ENCODE peak calls at places on chromosomes 7 and 10, in ten cellular contexts. E is NCI-H510A; L is pancreas; Z is CD8-positive, alpha-beta T cell; T is iPS DF 6.9; U is HT-29; A is activated T-cell treated with anti-CD3 and anti-CD28 coated beads for 1 hour; O is EH; G is fibroblast of the aortic adventitia; Q is A172. B is an unnamed sample.

GRCh38 chr10:132133005-132133404 is 53.7 kb upstream of the DPYSL4 start:
- DNase-seq in A (no peak), T (no peak), L (peak; percentile 61), U (no peak), G (no peak), E (no peak), Z (no peak), Q (no peak), O (peak; percentile 35), B (no peak)

GRCh38 chr7:27078616-27079233 is 17.1 kb downstream of the HOXA1 start:
- DNase-seq in Z (no peak), U (no peak), Q (no peak), A (no peak), G (no peak), E (no peak), T (no peak), O (no peak), L (no peak), B (no peak)

GRCh38 chr7:152521420-152522337 is 85.9 kb upstream of the KMT2C start:
- DNase-seq in Z (no peak), U (no peak), T (no peak), Q (peak; percentile 33), L (peak; percentile 30), O (no peak), A (no peak), E (no peak), G (peak; percentile 40), B (no peak)

GRCh38 chr7:140655511-140656408 is 15.1 kb upstream of the DENND2A start:
- DNase-seq in O (no peak), A (no peak), T (no peak), L (no peak), Q (no peak), G (no peak), E (no peak), Z (no peak), U (no peak), B (no peak)

GRCh38 chr10:28300027-28300426 is 2.8 kb downstream of the MPP7 start:
- DNase-seq in L (no peak), A (no peak), Q (no peak), O (no peak), T (no peak), E (no peak), U (no peak), Z (peak; percentile 43), G (no peak), B (no peak)

GRCh38 chr7:122136033-122136432 is 8.0 kb downstream of the AASS start:
- DNase-seq in O (peak; percentile 14), L (no peak), Q (no peak), Z (no peak), T (no peak), G (peak; percentile 39), A (no peak), U (no peak), E (no peak), B (peak; percentile 23)

GRCh38 chr7:16616542-16616941 is 29.0 kb downstream of the ANKMY2 start:
- DNase-seq in L (peak; percentile 52), O (no peak), T (no peak), U (no peak), Q (no peak), Z (no peak), A (no peak), E (no peak), G (no peak), B (no peak)

GRCh38 chr7:122684504-122684903 is 14.4 kb downstream of the RNF133 start:
- DNase-seq in U (no peak), E (no peak), T (no peak), G (no peak), O (no peak), A (no peak), Q (no peak), Z (no peak), L (no peak), B (no peak)

GRCh38 chr10:124001391-124002260 is 91.8 kb downstream of the CHST15 start:
- DNase-seq in O (no peak), U (no peak), A (no peak), Z (no peak), G (no peak), L (no peak), T (no peak), E (no peak), Q (no peak), B (no peak)

GRCh38 chr7:151249732-151250072 is 1.2 kb upstream of the SMARCD3 start:
- DNase-seq in Z (no peak), O (peak; percentile 77), U (no peak), Q (peak; percentile 48), E (no peak), T (no peak), A (no peak), G (peak; percentile 62), L (no peak), B (peak; percentile 65)

GRCh38 chr7:69635572-69636190 is 37.4 kb downstream of the AUTS2 start:
- DNase-seq in T (no peak), A (no peak), U (no peak), O (no peak), Z (no peak), G (peak; percentile 41), L (no peak), Q (no peak), E (no peak), B (no peak)

GRCh38 chr10:59623823-59624535 is 85.7 kb downstream of the SLC16A9 start:
- DNase-seq in G (peak; percentile 60), E (no peak), L (no peak), U (no peak), Z (no peak), T (no peak), A (no peak), Q (no peak), O (no peak), B (no peak)

GRCh38 chr7:45000096-45001032 is at the start of gene CCM2:
- DNase-seq in T (no peak), L (peak; percentile 82), Q (peak; percentile 48), A (no peak), O (peak; percentile 65), U (peak; percentile 36), E (no peak), Z (no peak), G (peak; percentile 57), B (peak; percentile 46)

B was measured in mesenchymal stem cell.